ENCODE peak calls at places on chromosome 2, in ten cellular contexts. B is effector memory CD4-positive, alpha-beta T cell; C is vagina; N is upper lobe of left lung; H is MM.1S; F is endodermal cell; I is left ventricle myocardium inferior; A is neuronal stem cell; W is mesendoderm; T is cardiac muscle cell. J is an unnamed sample.

GRCh38 chr2:128817171-128817570 is 498.5 kb upstream of the HS6ST1 start:
- DNase-seq in A (no peak), I (no peak), F (peak; percentile 44), W (peak; percentile 49), B (no peak), H (no peak), T (no peak), C (no peak), N (no peak), J (no peak)

GRCh38 chr2:157839162-157839801 is 36.8 kb downstream of the ACVR1 start:
- DNase-seq in B (no peak), A (peak; percentile 85), H (no peak), T (peak; percentile 87), F (peak; percentile 91), N (no peak), I (no peak), C (no peak), W (peak; percentile 98), J (no peak)

GRCh38 chr2:89833780-89834117 is 1142.3 kb downstream of the RPIA start:
- DNase-seq in I (no peak), T (no peak), A (peak; percentile 69), N (no peak), B (no peak), F (no peak), H (no peak), W (peak; percentile 68), C (no peak), J (no peak)

GRCh38 chr2:134558208-134558890 is 160.5 kb downstream of the TMEM163 start:
- DNase-seq in B (no peak), W (no peak), T (no peak), A (no peak), F (no peak), C (no peak), N (no peak), I (no peak), H (no peak), J (no peak)

GRCh38 chr2:237799060-237799428 is 465 bp downstream of the RBM44 start:
- DNase-seq in A (no peak), H (no peak), I (no peak), W (no peak), T (no peak), B (no peak), C (no peak), N (no peak), F (no peak), J (no peak)

GRCh38 chr2:158501301-158501700 is 44.5 kb downstream of the PKP4 start:
- DNase-seq in W (no peak), B (no peak), F (no peak), H (no peak), N (no peak), C (no peak), A (no peak), I (peak; percentile 68), T (no peak), J (no peak)

GRCh38 chr2:204356128-204356527 is 189.1 kb upstream of the PARD3B start:
- DNase-seq in I (no peak), A (no peak), B (no peak), F (no peak), C (no peak), W (no peak), H (no peak), T (no peak), N (no peak), J (no peak)

GRCh38 chr2:174142290-174142689 is 106.0 kb downstream of the OLA1 start:
- DNase-seq in W (peak; percentile 48), A (no peak), H (no peak), T (no peak), F (no peak), N (no peak), I (no peak), C (no peak), B (no peak), J (no peak)

GRCh38 chr2:113878743-113879142 is 11.1 kb upstream of the ACTR3 start:
- DNase-seq in C (no peak), T (no peak), F (no peak), W (no peak), A (no peak), N (no peak), H (no peak), I (no peak), B (no peak), J (no peak)

GRCh38 chr2:196066794-196067382 is 1.7 kb downstream of the DNAH7 start:
- DNase-seq in H (peak; percentile 44), I (no peak), B (no peak), T (peak; percentile 40), W (peak; percentile 45), F (no peak), A (peak; percentile 20), N (no peak), C (no peak), J (no peak)

GRCh38 chr2:157785200-157785599 is 90.9 kb downstream of the ACVR1 start:
- DNase-seq in C (no peak), F (no peak), H (no peak), W (no peak), B (no peak), A (no peak), I (no peak), N (no peak), T (no peak), J (no peak)

GRCh38 chr2:46719499-46719898 is 196.1 kb downstream of the MCFD2 start:
- DNase-seq in T (no peak), W (no peak), H (no peak), N (no peak), B (no peak), I (no peak), F (no peak), C (no peak), A (no peak), J (no peak)

GRCh38 chr2:219497495-219498279 is 1.0 kb upstream of the GMPPA start:
- DNase-seq in N (peak; percentile 95), A (no peak), C (peak; percentile 92), F (peak; percentile 84), T (peak; percentile 89), W (no peak), H (no peak), I (peak; percentile 95), B (no peak), J (no peak)

GRCh38 chr2:9165625-9166024 is 41.0 kb upstream of the ASAP2 start:
- DNase-seq in A (no peak), H (no peak), C (no peak), T (no peak), N (no peak), I (peak; percentile 43), B (no peak), F (no peak), W (no peak), J (no peak)

GRCh38 chr2:192438239-192438638 is 243.5 kb upstream of the TMEFF2 start:
- DNase-seq in T (no peak), H (no peak), F (no peak), A (no peak), B (no peak), N (no peak), I (no peak), W (no peak), C (no peak), J (no peak)

DNA sequence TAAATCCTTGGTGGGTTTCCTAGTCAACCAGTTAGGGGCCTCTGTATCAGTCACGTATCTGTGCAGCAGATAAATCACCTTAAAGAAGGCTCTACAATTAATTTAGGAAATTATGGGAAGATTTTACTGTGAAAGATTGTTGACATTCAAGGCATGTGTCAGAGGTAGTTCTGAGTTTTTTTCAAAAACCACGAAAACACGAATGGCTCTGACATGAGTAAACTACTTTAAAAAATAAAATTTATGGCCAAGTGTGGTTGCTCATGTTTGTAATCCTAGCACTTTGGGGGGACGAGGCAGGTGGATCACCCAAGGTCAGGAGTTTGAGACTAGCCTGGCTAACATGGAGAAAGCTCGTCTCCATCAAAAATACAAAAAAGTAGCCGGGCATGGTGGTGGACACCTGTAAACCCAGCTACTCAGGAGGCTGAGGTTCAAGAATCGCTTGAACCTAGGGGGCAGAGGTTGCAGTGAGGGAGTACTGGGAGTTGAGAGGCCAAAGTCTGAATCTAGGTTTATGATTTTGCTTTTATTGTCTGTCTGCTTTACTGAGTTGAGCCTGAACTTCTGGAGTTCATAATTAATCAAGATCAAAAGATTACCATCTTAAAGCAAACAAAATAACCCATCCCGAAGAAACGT is 77.1 kb downstream of the SPRED2 start:
- DNase-seq in B (no peak), W (no peak), N (no peak), T (no peak), A (no peak), I (no peak), C (no peak), F (no peak), H (no peak), J (no peak)
- H3K4me1 ChIP-seq in B (no peaks in the 10 kb centered on the region), W (peaks cover 28% of the 10 kb centered on the region), N (peaks cover 44% of the 10 kb centered on the region), T (peaks cover 44% of the 10 kb centered on the region), A (peaks cover 14% of the 10 kb centered on the region), I (peaks cover 79% of the 10 kb centered on the region), C (peaks cover 58% of the 10 kb centered on the region), F (peaks cover 38% of the 10 kb centered on the region), H (peaks cover 54% of the 10 kb centered on the region), J (no peaks in the 10 kb centered on the region)

GRCh38 chr2:120675460-120676130 is 60.1 kb upstream of the GLI2 start:
- DNase-seq in I (peak; percentile 54), A (no peak), W (peak; percentile 67), T (peak; percentile 48), B (no peak), H (peak; percentile 51), F (peak; percentile 93), C (no peak), N (peak; percentile 78), J (peak; percentile 8)
- H3K27me3 ChIP-seq in I (peaks cover 83% of the 10 kb centered on the region), A (no peaks in the 10 kb centered on the region), W (no peaks in the 10 kb centered on the region), T (peaks cover 45% of the 10 kb centered on the region), B (peaks cover 6% of the 10 kb centered on the region), H (peaks cover 22% of the 10 kb centered on the region), F (peaks cover 27% of the 10 kb centered on the region), C (no peaks in the 10 kb centered on the region), N (no peaks in the 10 kb centered on the region), J (peaks cover 3% of the 10 kb centered on the region)

DNA sequence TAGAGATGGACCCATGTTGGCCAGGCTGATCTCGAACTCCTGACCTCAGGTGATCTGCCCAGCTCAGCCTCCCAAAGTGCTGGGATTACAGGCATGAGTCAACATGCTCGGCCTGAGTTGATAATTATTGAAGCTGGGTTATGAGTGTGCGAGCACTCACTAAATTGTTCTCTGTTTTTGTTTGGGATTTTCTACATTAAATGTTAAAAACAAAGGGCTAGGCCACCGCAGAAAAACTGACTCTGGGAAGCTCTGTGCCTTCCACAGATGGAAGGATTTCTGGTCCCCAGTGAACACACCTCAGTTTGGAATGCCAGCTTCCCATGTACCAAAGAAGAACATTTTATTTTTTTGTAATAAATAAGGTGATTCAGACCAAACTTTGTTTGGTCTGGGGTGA is 83.0 kb downstream of the XRCC5 start:
- DNase-seq in F (no peak), I (no peak), B (no peak), W (no peak), C (no peak), A (no peak), H (no peak), T (no peak), N (no peak), J (no peak)
- H3K27ac ChIP-seq in F (no peak overlapping the region), I (no peak overlapping the region), B (no peak overlapping the region), W (no peak overlapping the region), C (no peak overlapping the region), A (no peak overlapping the region), H (no peak overlapping the region), T (no peak overlapping the region), N (no peak overlapping the region), J (no peak overlapping the region)

DNA sequence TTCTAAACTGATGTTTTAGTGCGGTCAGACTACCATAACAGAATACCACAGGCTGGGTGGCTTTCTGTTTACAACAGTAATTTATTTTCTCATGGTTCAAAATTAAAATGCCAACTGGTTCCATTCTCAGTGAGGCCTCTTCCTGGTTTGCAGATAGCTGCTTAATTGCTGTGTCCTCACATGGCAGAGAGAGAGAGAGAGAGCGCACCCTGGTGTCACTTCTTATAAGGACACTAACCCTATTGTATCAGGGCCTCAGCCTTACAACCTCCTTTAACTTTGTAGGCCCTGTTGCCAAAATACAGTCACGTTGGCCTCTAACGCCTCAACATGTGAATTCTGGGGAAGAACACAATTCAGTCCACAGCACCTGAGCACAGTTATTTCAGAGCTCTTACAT is 37.5 kb upstream of the ZNF385B start:
- DNase-seq in W (peak; percentile 91), B (no peak), A (peak; percentile 35), N (no peak), H (peak; percentile 78), T (peak; percentile 26), F (peak; percentile 91), I (no peak), C (no peak), J (no peak)
- H3K4me1 ChIP-seq in W (no peaks in the 10 kb centered on the region), B (no peaks in the 10 kb centered on the region), A (peaks cover 2% of the 10 kb centered on the region), N (no peaks in the 10 kb centered on the region), H (peaks cover 7% of the 10 kb centered on the region), T (no peaks in the 10 kb centered on the region), F (no peaks in the 10 kb centered on the region), I (no peaks in the 10 kb centered on the region), C (no peaks in the 10 kb centered on the region), J (no peaks in the 10 kb centered on the region)